ENCODE peak calls at places on chromosomes 1 and 21, in eight cellular contexts. J is KBM-7; L is amygdala; O is NCI-H446 treated with DMSO at 0.1 percent for 48 hours; H is activated T-cell treated with anti-CD3 and anti-CD28 coated beads for 1 hour; P is mesendoderm; W is activated CD4-positive, alpha-beta T cell treated with anti-CD3 and anti-CD28 coated beads, Interleukin-2, amount 50 U/mL, for 1 hour; G is activated CD4-positive, CD25-positive, alpha-beta regulatory T cell. R is an unnamed sample.

GRCh38 chr1:226892534-226892895 is 22.1 kb downstream of the PSEN2 start:
- DNase-seq in P (no peak), J (no peak), G (no peak), H (no peak), W (no peak), O (no peak), L (no peak), R (no peak)

GRCh38 chr1:191575180-191575579 is 583.1 kb upstream of the RGS18 start:
- DNase-seq in G (no peak), O (no peak), L (no peak), H (no peak), J (no peak), W (no peak), P (no peak), R (no peak)

GRCh38 chr1:12615916-12616708 is 1.9 kb downstream of the DHRS3 start:
- DNase-seq in O (no peak), W (no peak), J (no peak), G (no peak), H (no peak), P (peak; percentile 91), L (no peak), R (no peak)

GRCh38 chr1:9792156-9793042 is 31.4 kb downstream of the CLSTN1 start:
- DNase-seq in H (no peak), G (no peak), P (peak; percentile 83), J (no peak), L (no peak), W (no peak), O (peak; percentile 61), R (no peak)

GRCh38 chr1:112866151-112866550 is 89.8 kb downstream of the SLC16A1 start:
- DNase-seq in P (peak; percentile 82), H (no peak), L (no peak), O (no peak), G (no peak), W (no peak), J (no peak), R (no peak)

GRCh38 chr21:46239817-46240325 is 11.3 kb upstream of the LSS start:
- DNase-seq in J (no peak), O (no peak), P (no peak), L (no peak), W (no peak), H (no peak), G (no peak), R (no peak)

GRCh38 chr1:5447479-5448070 is 544.6 kb downstream of the NPHP4 start:
- DNase-seq in L (no peak), P (no peak), H (no peak), W (no peak), O (no peak), J (no peak), G (no peak), R (no peak)

GRCh38 chr1:212127219-212127618 is 91.7 kb downstream of the DTL start:
- DNase-seq in H (no peak), L (no peak), J (no peak), O (no peak), P (peak; percentile 24), W (no peak), G (no peak), R (no peak)

GRCh38 chr21:36727886-36728285 is 29.0 kb downstream of the SIM2 start:
- DNase-seq in H (no peak), W (no peak), P (no peak), J (no peak), G (no peak), O (no peak), L (no peak), R (no peak)

GRCh38 chr1:24909388-24909898 is 20.6 kb downstream of the RUNX3 start:
- DNase-seq in P (peak; percentile 97), W (no peak), O (no peak), J (peak; percentile 24), H (no peak), L (no peak), G (no peak), R (no peak)

GRCh38 chr1:226663327-226663704 is 75.8 kb downstream of the ITPKB start:
- DNase-seq in G (no peak), P (no peak), L (no peak), W (no peak), J (no peak), O (no peak), H (no peak), R (no peak)

GRCh38 chr1:206575894-206576737 is 36.1 kb downstream of the EIF2D start:
- DNase-seq in L (no peak), P (no peak), O (no peak), W (no peak), H (no peak), J (no peak), G (no peak), R (no peak)

GRCh38 chr1:36656838-36657237 is 174.1 kb upstream of the CSF3R start:
- DNase-seq in H (no peak), J (no peak), G (no peak), O (no peak), P (no peak), W (no peak), L (no peak), R (no peak)